ENCODE peak calls at places on chromosome 22, in nine cellular contexts. O, Z, S, Y, J, C, H, K and B are unnamed samples.

GRCh38 chr22:42949159-42949558 is 65.8 kb downstream of the PACSIN2 start:
- DNase-seq in S (no peak), H (peak; percentile 80), K (peak; percentile 65), O (peak; percentile 51), Z (no peak), Y (peak; percentile 70), C (peak; percentile 91), J (no peak), B (peak; percentile 68)

GRCh38 chr22:31127181-31127772 is 4.5 kb downstream of the INPP5J start:
- DNase-seq in O (no peak), J (no peak), K (peak; percentile 26), H (no peak), S (no peak), Y (no peak), C (peak; percentile 13), Z (no peak), B (no peak)

GRCh38 chr22:40218723-40219294 is 41.1 kb downstream of the TNRC6B start:
- DNase-seq in S (no peak), J (no peak), Y (peak; percentile 54), Z (no peak), O (no peak), K (no peak), C (no peak), H (no peak), B (no peak)

GRCh38 chr22:34015642-34016041 is 95.4 kb upstream of the LARGE1 start:
- DNase-seq in O (no peak), K (no peak), Z (no peak), Y (no peak), H (no peak), J (peak; percentile 0), S (no peak), C (no peak), B (no peak)

GRCh38 chr22:31929126-31929928 is 15.0 kb upstream of the YWHAH start:
- DNase-seq in C (peak; percentile 24), S (no peak), H (no peak), J (no peak), K (peak; percentile 56), Z (peak; percentile 42), O (no peak), Y (no peak), B (peak; percentile 65)

GRCh38 chr22:40348025-40348658 is 1.8 kb downstream of the ADSL start:
- DNase-seq in O (peak; percentile 50), Z (no peak), K (peak; percentile 71), S (no peak), J (no peak), C (peak; percentile 83), H (peak; percentile 75), Y (peak; percentile 73), B (peak; percentile 27)

GRCh38 chr22:32880906-32881596 is 79.5 kb downstream of the TIMP3 start:
- DNase-seq in Y (peak; percentile 87), S (peak; percentile 91), C (no peak), O (no peak), K (peak; percentile 70), H (peak; percentile 92), Z (peak; percentile 30), J (no peak), B (peak; percentile 96)

GRCh38 chr22:45271667-45272188 is 13.0 kb upstream of the UPK3A start:
- DNase-seq in C (peak; percentile 37), K (peak; percentile 84), Z (no peak), J (no peak), H (no peak), Y (no peak), S (peak; percentile 60), O (no peak), B (peak; percentile 76)

GRCh38 chr22:20750461-20751184 is 23.3 kb upstream of the SERPIND1 start:
- DNase-seq in O (peak; percentile 76), S (peak; percentile 61), J (no peak), Y (peak; percentile 73), K (peak; percentile 89), C (peak; percentile 93), Z (peak; percentile 63), H (peak; percentile 87), B (peak; percentile 79)

GRCh38 chr22:26658671-26659478 is 1.5 kb downstream of the MIAT start:
- DNase-seq in O (peak; percentile 83), Z (peak; percentile 86), K (peak; percentile 71), Y (peak; percentile 88), C (peak; percentile 93), J (peak; percentile 85), H (peak; percentile 84), S (peak; percentile 55), B (peak; percentile 62)

GRCh38 chr22:39738746-39739145 is 154.8 kb downstream of the ENTHD1 start:
- DNase-seq in H (peak; percentile 57), O (peak; percentile 4), J (no peak), S (no peak), K (no peak), Z (peak; percentile 44), C (peak; percentile 62), Y (peak; percentile 63), B (no peak)

GRCh38 chr22:25102722-25103121 is 96.9 kb upstream of the CRYBB3 start:
- DNase-seq in Z (no peak), H (no peak), O (no peak), S (no peak), Y (no peak), K (no peak), C (no peak), J (no peak), B (no peak)

GRCh38 chr22:26534874-26535470 is 22.7 kb upstream of the TFIP11 start:
- DNase-seq in H (no peak), O (no peak), C (no peak), S (no peak), J (no peak), K (no peak), Y (no peak), Z (no peak), B (no peak)

GRCh38 chr22:23565288-23565941 is 14.7 kb downstream of the IGLL1 start:
- DNase-seq in C (no peak), J (no peak), Y (no peak), K (peak; percentile 22), O (no peak), Z (no peak), H (peak; percentile 3), S (no peak), B (no peak)

GRCh38 chr22:21698430-21699329 is 32.9 kb downstream of the PPIL2 start:
- DNase-seq in J (no peak), Z (no peak), C (no peak), S (peak; percentile 50), H (peak; percentile 24), K (peak; percentile 88), Y (no peak), O (no peak), B (peak; percentile 70)

GRCh38 chr22:30420401-30421178 is 5.0 kb upstream of the MTFP1 start:
- DNase-seq in J (no peak), Y (peak; percentile 93), K (no peak), O (peak; percentile 59), S (no peak), C (peak; percentile 93), H (peak; percentile 92), Z (peak; percentile 65), B (no peak)

GRCh38 chr22:30114356-30114755 is 34.1 kb downstream of the HORMAD2 start:
- DNase-seq in C (no peak), S (no peak), H (no peak), K (no peak), Y (no peak), J (no peak), Z (peak; percentile 10), O (no peak), B (no peak)

DNA sequence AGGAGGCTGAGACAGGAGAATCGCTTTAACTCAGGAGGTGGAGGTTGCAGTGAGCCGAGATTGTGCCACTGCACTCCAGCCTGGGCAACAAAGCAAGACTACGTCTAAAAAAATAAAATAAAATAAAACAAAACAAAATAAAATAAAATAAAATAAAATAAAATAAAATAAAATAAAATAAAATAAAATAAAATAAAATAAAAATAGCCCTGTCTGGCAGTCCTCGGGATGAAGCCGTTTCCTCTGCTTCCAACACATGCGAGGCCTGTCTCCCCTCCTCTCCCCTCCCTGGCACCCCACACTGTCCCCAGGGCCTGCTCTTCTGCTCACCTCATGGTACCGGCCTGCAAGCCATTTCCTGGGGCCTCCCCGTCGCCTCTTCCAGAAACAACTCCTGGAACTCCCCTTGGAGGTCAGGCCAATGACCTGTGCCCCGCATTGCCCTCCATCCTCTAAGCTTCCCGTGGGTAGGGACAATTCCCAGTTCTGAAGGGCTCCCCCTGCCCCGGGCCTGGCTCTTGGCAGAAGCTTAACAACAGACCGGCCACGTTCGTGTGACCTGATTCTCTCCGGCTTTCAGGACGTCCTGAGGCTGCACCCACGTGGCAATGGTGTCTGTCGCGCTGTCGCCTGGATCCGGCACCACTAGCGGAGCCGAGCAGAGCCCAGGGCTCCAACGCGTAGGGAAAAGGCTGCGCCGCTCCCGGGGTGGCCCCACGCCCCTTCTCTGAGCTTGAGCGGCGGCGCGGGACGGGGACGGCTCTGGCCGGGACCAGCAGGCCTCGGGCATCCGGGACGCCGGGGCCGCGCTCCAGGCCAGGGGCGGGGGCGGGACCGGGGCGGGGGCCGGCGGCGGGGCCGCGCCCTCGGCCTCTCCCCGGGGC is 456 bp upstream of the PARVB start:
- DNase-seq in Y (peak; percentile 27), S (peak; percentile 27), C (peak; percentile 71), K (peak; percentile 80), H (no peak), O (peak; percentile 37), J (no peak), Z (no peak), B (peak; percentile 66)
- H3K4me3 ChIP-seq in Y (peak overlapping the region; percentile 76), S (peak overlapping the region; percentile 51), C (peak overlapping the region; percentile 89), K (peak overlapping the region; percentile 84), H (peak overlapping the region; percentile 63), O (peak overlapping the region; percentile 77), J (peak overlapping the region; percentile 47), Z (peak overlapping the region; percentile 70), B (peak overlapping the region; percentile 90)

GRCh38 chr22:19522190-19522880 is 1.9 kb downstream of the CLDN5 start:
- DNase-seq in Z (no peak), K (no peak), C (no peak), J (no peak), H (no peak), O (no peak), S (no peak), Y (no peak), B (no peak)
- H3K4me3 ChIP-seq in Z (no peak overlapping the region), K (peak overlapping the region; percentile 64), C (no peak overlapping the region), J (no peak overlapping the region), H (no peak overlapping the region), O (no peak overlapping the region), S (peak overlapping the region; percentile 27), Y (no peak overlapping the region), B (peak overlapping the region; percentile 39)

GRCh38 chr22:41415554-41415953 is 31.0 kb downstream of the TOB2 start:
- DNase-seq in O (no peak), K (no peak), J (no peak), Z (no peak), S (no peak), C (no peak), Y (no peak), H (no peak), B (no peak)
- H3K4me3 ChIP-seq in O (no peak overlapping the region), K (peak overlapping the region; percentile 80), J (no peak overlapping the region), Z (no peak overlapping the region), S (no peak overlapping the region), C (no peak overlapping the region), Y (no peak overlapping the region), H (no peak overlapping the region), B (no peak overlapping the region)

DNA sequence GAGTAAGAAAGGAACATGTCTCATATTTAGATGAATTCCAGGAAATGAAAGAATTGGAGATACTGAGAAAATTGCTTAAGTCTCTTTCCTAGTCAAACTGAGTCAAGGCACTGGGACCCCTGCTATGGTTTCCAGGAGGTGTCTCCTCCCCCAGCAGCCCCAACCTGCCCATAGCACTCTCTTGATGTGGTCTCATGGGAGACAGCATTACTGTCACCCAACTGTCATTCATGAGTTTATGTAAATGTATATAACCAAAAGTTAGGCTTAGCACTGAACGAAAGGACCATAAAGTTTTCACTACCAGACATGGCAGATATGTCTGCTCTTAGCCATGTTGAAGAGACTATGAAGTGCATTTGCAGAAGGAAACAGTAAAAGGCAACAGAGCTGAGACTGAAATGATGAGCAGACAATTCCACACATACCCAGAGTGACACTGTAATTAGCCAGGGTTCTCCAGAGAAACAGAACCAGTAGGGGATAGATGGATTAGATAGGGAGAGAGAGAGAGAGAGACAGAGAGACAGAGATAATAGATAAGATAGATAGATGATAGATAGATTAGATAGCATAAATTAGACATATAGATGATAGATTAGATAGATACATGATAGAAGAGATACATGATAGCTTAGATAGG is 328.1 kb downstream of the BRD1 start:
- DNase-seq in S (no peak), K (no peak), H (peak; percentile 1), Y (no peak), C (no peak), J (no peak), O (no peak), Z (no peak), B (no peak)
- H3K4me3 ChIP-seq in S (no peak overlapping the region), K (no peak overlapping the region), H (no peak overlapping the region), Y (no peak overlapping the region), C (no peak overlapping the region), J (no peak overlapping the region), O (no peak overlapping the region), Z (no peak overlapping the region), B (no peak overlapping the region)